ENCODE peak calls at places on chromosomes 11 and 22, in six cellular contexts. J is tibial artery, E is left ventricle myocardium inferior, W is psoas muscle, C is fibroblast of villous mesenchyme, F is Peyer's patch. L is an unnamed sample.

GRCh38 chr11:43316451-43316850 is 4.7 kb downstream of the API5 start:
- DNase-seq in J (no peak), E (no peak), W (no peak), C (peak), F (no peak), L (no peak)

GRCh38 chr11:36249271-36249670 is 40.0 kb downstream of the COMMD9 start:
- DNase-seq in J (no peak), E (no peak), W (no peak), C (peak), F (no peak), L (no peak)

GRCh38 chr11:16926868-16927267 is 87.3 kb downstream of the PLEKHA7 start:
- DNase-seq in J (no peak), E (no peak), W (no peak), C (no peak), F (no peak), L (no peak)

GRCh38 chr22:35681454-35682050 is 33.3 kb downstream of the APOL6 start:
- DNase-seq in J (no peak), E (no peak), W (no peak), C (no peak), F (no peak), L (no peak)

GRCh38 chr11:86637976-86638375 is 34.4 kb downstream of the ME3 start:
- DNase-seq in J (no peak), E (no peak), W (no peak), C (peak), F (no peak), L (no peak)

GRCh38 chr11:133930767-133931448 is 25.9 kb downstream of the IGSF9B start:
- DNase-seq in J (no peak), E (no peak), W (no peak), C (peak), F (no peak), L (no peak)

GRCh38 chr11:46049325-46049860 is 71.9 kb downstream of the PHF21A start:
- DNase-seq in J (no peak), E (no peak), W (no peak), C (no peak), F (no peak), L (no peak)

GRCh38 chr11:31997955-31998354 is 92.9 kb upstream of the RCN1 start:
- DNase-seq in J (no peak), E (no peak), W (no peak), C (no peak), F (no peak), L (no peak)

DNA sequence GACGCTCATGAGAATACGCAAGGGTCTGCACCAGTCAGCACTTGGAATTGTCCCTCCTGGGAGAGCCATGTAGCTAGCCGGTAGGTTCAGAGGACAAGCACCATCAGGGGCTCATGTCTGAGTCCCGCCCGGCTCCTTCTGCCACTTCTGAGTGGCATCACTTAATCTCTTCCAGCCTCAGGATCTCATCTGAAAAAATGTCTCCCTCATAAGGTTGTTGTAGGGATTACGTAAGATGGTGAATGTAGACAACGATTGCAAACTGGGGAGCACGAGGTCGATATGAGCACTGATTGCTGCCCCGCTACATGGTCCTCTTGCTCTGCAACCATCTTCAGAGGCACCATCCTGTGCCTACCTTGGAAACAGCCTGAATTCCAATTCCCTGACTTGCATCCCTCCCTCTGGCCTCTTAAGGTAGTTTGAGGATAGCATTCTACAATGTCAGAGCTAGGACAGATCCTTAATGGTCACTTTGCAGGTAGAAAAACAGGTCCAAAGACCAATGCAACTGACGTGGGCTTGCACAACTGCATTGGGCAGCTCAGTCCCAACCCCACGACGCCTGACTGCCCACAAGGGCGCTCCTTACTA is 115.8 kb upstream of the TMEM45B start:
- DNase-seq in J (no peak), E (no peak), W (no peak), C (no peak), F (no peak), L (no peak)
- TF ChIP-seq CTCF in J (no peak), E (no peak), W (no peak), C (no peak), F (no peak), L (no peak)

GRCh38 chr11:3037041-3037944 is 19.9 kb downstream of the CARS1 start:
- DNase-seq in J (peak), E (peak), W (peak), C (peak), F (peak), L (peak)
- TF ChIP-seq CTCF in J (peak), E (peak), W (peak), C (peak), F (peak), L (peak)

GRCh38 chr11:6483015-6483414 is 1.7 kb downstream of the TIMM10B start:
- DNase-seq in J (no peak), E (no peak), W (no peak), C (no peak), F (no peak), L (no peak)
- TF ChIP-seq CTCF in J (no peak), E (no peak), W (no peak), C (no peak), F (no peak), L (no peak)

DNA sequence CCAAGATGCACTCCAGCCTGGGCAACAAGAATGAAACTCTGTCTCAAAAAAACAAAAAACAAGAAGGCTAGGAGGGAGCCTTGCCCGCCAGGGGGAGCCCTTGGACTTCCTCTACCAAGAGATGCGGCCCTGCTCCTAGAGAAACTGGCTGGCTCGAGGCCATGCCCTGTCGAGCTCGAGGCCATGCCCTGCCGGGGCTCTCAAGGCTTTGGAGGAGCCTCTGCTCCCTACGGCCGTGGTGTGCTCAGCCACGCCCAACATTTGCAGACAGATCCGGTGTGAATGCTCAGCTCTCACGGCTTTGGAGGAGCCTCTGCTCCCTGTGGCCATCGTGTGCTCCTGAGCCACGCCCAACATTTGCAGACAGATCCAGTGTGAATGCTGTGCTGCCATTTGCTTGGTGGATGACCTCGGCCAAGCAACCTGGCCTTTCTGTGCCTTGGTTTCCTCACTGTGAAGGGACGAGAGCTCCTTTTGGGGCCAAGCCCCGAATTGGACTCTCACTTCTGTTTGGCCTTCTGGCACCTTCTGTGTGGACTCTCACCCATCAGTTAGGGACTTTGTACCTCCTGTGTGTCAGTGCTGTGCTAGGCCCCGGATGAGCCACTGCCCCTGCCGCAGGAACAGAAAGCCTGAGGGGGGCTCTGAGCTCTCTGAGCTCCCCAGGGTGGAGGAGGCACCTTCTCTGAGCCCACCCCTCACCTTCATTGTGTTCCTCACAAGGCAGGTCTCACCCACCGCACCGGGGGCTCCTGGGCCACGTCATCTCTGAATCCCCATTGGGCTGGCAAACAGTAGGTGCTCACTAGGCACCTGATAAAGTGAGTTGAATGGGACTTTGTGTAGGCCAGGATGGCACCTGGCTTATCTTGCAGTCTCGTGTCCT is 14.1 kb downstream of the C11orf24 start:
- DNase-seq in J (peak), E (peak), W (peak), C (peak), F (peak), L (no peak)
- TF ChIP-seq CTCF in J (peak), E (peak), W (peak), C (peak), F (peak), L (peak)

GRCh38 chr22:20018001-20018400 is 1.4 kb upstream of the ARVCF start:
- DNase-seq in J (no peak), E (no peak), W (peak), C (no peak), F (no peak), L (no peak)

GRCh38 chr22:20015187-20015625 is 1.4 kb downstream of the ARVCF start:
- DNase-seq in J (no peak), E (no peak), W (no peak), C (no peak), F (no peak), L (no peak)

GRCh38 chr22:20017622-20017958 is 967 bp upstream of the ARVCF start:
- DNase-seq in J (no peak), E (no peak), W (peak), C (no peak), F (no peak), L (no peak)

GRCh38 chr22:20015971-20016733 is 471 bp downstream of the ARVCF start:
- DNase-seq in J (no peak), E (no peak), W (peak), C (no peak), F (no peak), L (no peak)

GRCh38 chr22:20016734-20017621 is at the start of gene ARVCF:
- DNase-seq in J (peak), E (peak), W (peak), C (peak), F (peak), L (no peak)
- TF ChIP-seq CTCF in J (peak), E (peak), W (peak), C (peak), F (peak), L (peak)

DNA sequence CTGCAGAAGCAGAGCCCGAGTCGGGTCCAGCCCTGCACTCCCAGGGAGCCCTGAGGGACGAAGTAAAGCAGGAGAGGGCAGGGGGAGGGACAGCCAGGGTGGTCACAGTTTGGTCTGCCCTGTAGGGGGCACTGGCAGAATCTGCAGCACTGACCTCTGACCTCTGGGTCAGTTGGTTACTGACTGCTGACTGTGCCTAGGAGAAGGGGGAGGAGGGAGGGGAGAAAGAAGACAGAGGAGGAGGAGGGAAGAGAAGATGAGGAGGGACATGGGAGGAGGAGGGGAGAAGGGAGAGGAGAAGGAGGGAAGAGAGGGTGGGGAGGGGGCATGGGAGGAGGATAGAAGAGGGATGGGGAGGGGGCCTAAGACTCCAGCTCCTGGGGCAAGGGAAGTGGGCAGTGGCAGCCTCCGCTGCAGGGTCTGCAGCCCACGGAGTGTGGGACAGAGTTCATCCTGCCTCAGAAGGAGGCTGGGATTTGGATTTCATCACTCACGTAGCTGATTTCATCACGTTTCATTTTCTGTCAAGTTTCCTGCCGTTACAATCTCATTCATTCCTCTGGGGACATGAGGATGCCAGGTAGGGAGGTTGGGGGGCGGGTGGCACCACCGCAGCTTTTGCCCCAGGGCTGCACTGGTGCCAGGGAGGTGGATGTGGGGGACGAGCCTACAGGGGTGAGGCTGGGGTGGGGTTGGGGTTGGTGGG is 55.2 kb downstream of the FLRT1 start:
- DNase-seq in J (no peak), E (no peak), W (no peak), C (peak), F (no peak), L (no peak)
- TF ChIP-seq CTCF in J (no peak), E (no peak), W (no peak), C (no peak), F (no peak), L (no peak)

GRCh38 chr22:38261478-38261803 is 11.4 kb downstream of the TMEM184B start:
- DNase-seq in J (no peak), E (no peak), W (no peak), C (no peak), F (no peak), L (no peak)

GRCh38 chr22:38262051-38262795 is 10.6 kb downstream of the TMEM184B start:
- DNase-seq in J (no peak), E (peak), W (peak), C (peak), F (peak), L (no peak)

GRCh38 chr22:38259370-38259769 is 13.4 kb downstream of the TMEM184B start:
- DNase-seq in J (no peak), E (no peak), W (no peak), C (no peak), F (no peak), L (no peak)

GRCh38 chr22:38258895-38259294 is 13.9 kb downstream of the TMEM184B start:
- DNase-seq in J (no peak), E (peak), W (no peak), C (peak), F (no peak), L (no peak)

GRCh38 chr22:38260760-38261477 is 11.9 kb downstream of the TMEM184B start:
- DNase-seq in J (no peak), E (no peak), W (no peak), C (peak), F (no peak), L (no peak)
- TF ChIP-seq CTCF in J (peak), E (no peak), W (no peak), C (peak), F (no peak), L (peak)

DNA sequence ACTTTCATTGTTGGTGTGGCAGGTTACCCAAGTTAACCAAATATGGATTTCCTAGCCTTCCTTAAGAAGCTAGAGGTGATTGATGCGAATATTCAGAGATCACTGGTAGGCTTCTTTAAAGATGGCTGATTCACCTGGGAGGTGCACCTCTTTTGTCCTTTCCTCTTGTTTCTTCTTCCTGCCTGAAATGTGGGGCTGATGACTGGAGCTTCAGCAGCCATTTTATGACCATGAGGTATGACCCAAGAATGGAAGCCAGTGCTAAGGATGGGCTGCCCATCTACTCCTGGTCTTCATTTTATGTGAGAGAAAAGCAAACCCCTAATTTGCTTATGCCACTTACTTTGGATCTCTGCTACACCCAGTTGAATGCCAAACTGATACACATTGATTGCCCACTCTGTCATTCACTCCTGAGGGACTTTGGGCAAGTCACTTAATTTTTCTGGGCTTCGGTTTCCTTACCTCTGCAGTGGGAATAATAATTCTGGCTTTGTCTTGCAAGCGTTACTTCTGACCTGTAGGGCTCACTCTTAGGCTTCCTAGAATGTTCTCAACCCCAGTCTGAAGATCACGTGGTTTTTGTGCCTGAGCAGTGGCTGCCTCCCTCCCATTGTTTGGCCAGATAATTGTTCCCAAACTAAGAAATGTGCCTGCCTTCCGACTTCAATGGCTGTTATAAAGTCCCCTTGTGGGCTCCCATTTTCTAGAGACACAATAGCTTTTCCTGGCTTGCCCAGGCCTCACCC is 243.0 kb downstream of the ST3GAL4 start:
- DNase-seq in J (no peak), E (no peak), W (no peak), C (no peak), F (no peak), L (no peak)
- TF ChIP-seq CTCF in J (no peak), E (no peak), W (no peak), C (no peak), F (no peak), L (no peak)

DNA sequence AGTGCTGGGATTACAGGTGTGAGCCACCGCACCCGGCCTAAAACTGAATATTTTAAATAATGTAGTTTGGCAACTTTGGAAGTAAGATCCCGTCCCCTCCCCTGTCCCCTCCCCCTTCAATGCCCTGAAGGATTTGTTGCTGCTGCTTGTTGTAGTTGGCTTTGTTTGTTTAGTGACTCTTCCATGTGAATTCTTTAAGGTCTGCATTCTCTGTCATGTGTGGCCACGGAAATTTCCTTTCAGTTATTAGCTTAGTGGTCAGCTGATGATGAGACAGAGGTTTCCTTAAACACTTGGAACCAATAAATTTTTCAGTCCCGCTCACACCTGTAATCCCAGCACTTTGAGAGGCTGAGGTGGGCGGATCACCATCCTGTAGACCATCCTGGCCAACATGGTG is 109.9 kb downstream of the MPPED1 start:
- DNase-seq in J (no peak), E (no peak), W (no peak), C (no peak), F (no peak), L (no peak)
- TF ChIP-seq CTCF in J (no peak), E (no peak), W (no peak), C (no peak), F (no peak), L (no peak)

DNA sequence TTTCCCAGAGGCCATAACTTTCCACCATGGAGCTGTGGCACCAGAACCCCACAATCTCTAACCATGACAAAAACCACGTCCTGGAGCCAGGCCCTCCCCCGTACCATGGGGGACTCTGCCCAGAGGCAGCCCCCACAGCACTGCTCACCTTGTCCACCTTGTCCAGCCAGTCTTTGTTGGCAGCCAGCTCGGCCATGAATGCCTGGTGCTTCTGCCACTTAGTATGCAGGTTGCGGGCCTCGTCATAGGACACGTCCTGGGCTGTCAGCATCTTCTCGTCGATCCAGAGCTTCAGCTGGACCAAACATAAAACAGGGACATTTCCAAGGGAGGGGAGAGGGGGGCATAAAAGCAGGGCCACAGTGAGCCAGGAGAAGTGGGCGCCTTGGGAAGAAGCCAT is 20.8 kb upstream of the RBM4B start:
- DNase-seq in J (no peak), E (no peak), W (peak), C (no peak), F (no peak), L (no peak)
- TF ChIP-seq CTCF in J (no peak), E (no peak), W (no peak), C (no peak), F (no peak), L (no peak)